ENCODE peak calls at places on chromosomes 11 and 22, in four cellular contexts. L is HEK293T; Z is GM04504; M is stimulated activated CD4-positive, alpha-beta T cell treated with anti-CD3 and anti-CD28 coated beads, Interleukin-4, amount 100 ng/mL, for 48 hours. B is an unnamed sample.
A peak's percentile ranks its signal among the peaks of the same experiment; 100 is the strongest.

GRCh38 chr11:88538088-88538487 is 200.6 kb upstream of the CTSC start:
- DNase-seq in L (no peak), Z (no peak), M (no peak), B (no peak)

GRCh38 chr11:1234771-1235614 is 12.1 kb downstream of the MUC5B start:
- DNase-seq in L (no peak), Z (no peak), M (no peak), B (no peak)

GRCh38 chr11:120229451-120230424 is 10.2 kb upstream of the POU2F3 start:
- DNase-seq in L (no peak), Z (no peak), M (no peak), B (no peak)

GRCh38 chr11:36672815-36673450 is 74.9 kb upstream of the RAG2 start:
- DNase-seq in L (peak; percentile 11), Z (peak; percentile 18), M (no peak), B (peak; percentile 16)

GRCh38 chr11:125165664-125166346 is 1.3 kb downstream of the PKNOX2 start:
- DNase-seq in L (no peak), Z (no peak), M (no peak), B (no peak)

GRCh38 chr11:66646875-66647274 is 8.4 kb downstream of the RBM4 start:
- DNase-seq in L (no peak), Z (no peak), M (no peak), B (no peak)

GRCh38 chr11:115869131-115869530 is 364.9 kb upstream of the CADM1 start:
- DNase-seq in L (no peak), Z (no peak), M (no peak), B (no peak)

GRCh38 chr22:38923463-38924196 is 33.8 kb upstream of the APOBEC3A start:
- DNase-seq in L (peak; percentile 94), Z (peak; percentile 35), M (no peak), B (peak; percentile 42)

GRCh38 chr11:66011239-66011784 is 496 bp upstream of the CST6 start:
- DNase-seq in L (no peak), Z (peak; percentile 46), M (no peak), B (no peak)

GRCh38 chr11:76604652-76605241 is 65.8 kb downstream of the LRRC32 start:
- DNase-seq in L (no peak), Z (peak; percentile 86), M (no peak), B (no peak)

GRCh38 chr11:123103326-123103980 is 41.5 kb upstream of the HSPA8 start:
- DNase-seq in L (peak; percentile 62), Z (peak; percentile 58), M (no peak), B (peak; percentile 58)

GRCh38 chr11:8523396-8523795 is 70.6 kb downstream of the STK33 start:
- DNase-seq in L (no peak), Z (no peak), M (no peak), B (no peak)

GRCh38 chr11:2674681-2675131 is 25.1 kb downstream of the KCNQ1OT1 start:
- DNase-seq in L (no peak), Z (no peak), M (no peak), B (no peak)

GRCh38 chr11:73388241-73389133 is 12.3 kb downstream of the RELT start:
- DNase-seq in L (no peak), Z (no peak), M (no peak), B (no peak)

GRCh38 chr22:36253523-36254490 is 874 bp downstream of the APOL1 start:
- DNase-seq in L (no peak), Z (no peak), M (no peak), B (no peak)

GRCh38 chr11:62889484-62890437 is 9.1 kb downstream of the SLC3A2 start:
- DNase-seq in L (peak; percentile 42), Z (no peak), M (no peak), B (no peak)

GRCh38 chr11:21142007-21142406 is 472.6 kb downstream of the NELL1 start:
- DNase-seq in L (no peak), Z (no peak), M (no peak), B (no peak)

GRCh38 chr22:28795932-28796856 is 4.2 kb downstream of the XBP1 start:
- DNase-seq in L (no peak), Z (no peak), M (no peak), B (no peak)

GRCh38 chr22:46732041-46732379 is 6.0 kb downstream of the CERK start:
- DNase-seq in L (no peak), Z (no peak), M (no peak), B (no peak)

GRCh38 chr11:63535734-63536133 is 874 bp upstream of the PLAAT4 start:
- DNase-seq in L (no peak), Z (no peak), M (no peak), B (no peak)

GRCh38 chr11:92540113-92540512 is 315.5 kb downstream of the FAT3 start:
- DNase-seq in L (no peak), Z (no peak), M (no peak), B (no peak)

GRCh38 chr11:121614661-121615240 is 162.0 kb upstream of the SORL1-AS1 start:
- DNase-seq in L (no peak), Z (no peak), M (no peak), B (no peak)

GRCh38 chr11:112302226-112302868 is 41.7 kb upstream of the PLET1 start:
- DNase-seq in L (peak; percentile 17), Z (no peak), M (no peak), B (no peak)

GRCh38 chr11:7523416-7524210 is 9.8 kb downstream of the PPFIBP2 start:
- DNase-seq in L (no peak), Z (no peak), M (no peak), B (no peak)

GRCh38 chr11:87743002-87743401 is 432.2 kb downstream of the RAB38 start:
- DNase-seq in L (no peak), Z (no peak), M (no peak), B (no peak)

GRCh38 chr11:2480874-2481220 is 36.0 kb downstream of the KCNQ1 start:
- DNase-seq in L (no peak), Z (no peak), M (no peak), B (no peak)

GRCh38 chr11:4848908-4849307 is at the start of gene OR51S1:
- DNase-seq in L (no peak), Z (no peak), M (no peak), B (no peak)

GRCh38 chr11:19957301-19957985 is 202.8 kb downstream of the DBX1 start:
- DNase-seq in L (no peak), Z (no peak), M (no peak), B (no peak)

GRCh38 chr11:75147875-75148263 is 3.0 kb upstream of the SLCO2B1 start:
- DNase-seq in L (no peak), Z (no peak), M (no peak), B (no peak)

GRCh38 chr11:110186456-110186855 is 93.3 kb downstream of the ZC3H12C start:
- DNase-seq in L (no peak), Z (no peak), M (no peak), B (no peak)

GRCh38 chr11:102683277-102683676 is 22.3 kb downstream of the MMP27 start:
- DNase-seq in L (no peak), Z (no peak), M (no peak), B (no peak)

GRCh38 chr11:55819330-55819729 is at the start of gene OR5D18:
- DNase-seq in L (no peak), Z (no peak), M (no peak), B (no peak)

GRCh38 chr11:118488480-118489109 is 38.7 kb upstream of the TTC36 start:
- DNase-seq in L (peak; percentile 74), Z (peak; percentile 53), M (peak; percentile 67), B (peak; percentile 9)

GRCh38 chr11:69301033-69301490 is 7.1 kb downstream of the MYEOV start:
- DNase-seq in L (no peak), Z (no peak), M (no peak), B (no peak)

GRCh38 chr11:3836903-3837302 is 3.9 kb downstream of the RHOG start:
- DNase-seq in L (no peak), Z (no peak), M (no peak), B (no peak)

B was measured in amniotic stem cell.